ENCODE peak calls at places on chromosomes 6 and 20, in four cellular contexts. G is fibroblast of lung, P is upper lobe of left lung, Q is A549. M is an unnamed sample.

GRCh38 chr20:41466836-41467619 is 100.4 kb upstream of the EMILIN3 start:
- DNase-seq in P (no peak), G (no peak), Q (no peak), M (no peak)

GRCh38 chr6:136952714-136953260 is 30.7 kb downstream of the SLC35D3 start:
- DNase-seq in G (peak), Q (no peak), P (no peak), M (no peak)

GRCh38 chr6:165689699-165690098 is 26.7 kb upstream of the PDE10A start:
- DNase-seq in P (no peak), Q (no peak), G (no peak), M (no peak)

GRCh38 chr6:15464211-15464725 is 198.6 kb downstream of the DTNBP1 start:
- DNase-seq in P (no peak), G (no peak), Q (peak), M (no peak)

GRCh38 chr6:42507901-42508300 is 55.9 kb upstream of the UBR2 start:
- DNase-seq in G (peak), P (no peak), Q (no peak), M (no peak)

GRCh38 chr20:13139459-13140150 is 81.5 kb upstream of the ISM1 start:
- DNase-seq in G (peak), P (no peak), Q (no peak), M (no peak)

GRCh38 chr6:45422541-45423110 is 44.9 kb upstream of the SUPT3H start:
- DNase-seq in P (peak), G (peak), Q (peak), M (no peak)

GRCh38 chr20:57388953-57389694 is 2.1 kb upstream of the RBM38 start:
- DNase-seq in Q (no peak), P (peak), G (peak), M (no peak)

GRCh38 chr6:158211273-158212055 is 43.3 kb downstream of the GTF2H5 start:
- DNase-seq in P (no peak), Q (no peak), G (peak), M (no peak)

GRCh38 chr6:152112503-152113261 is 305.2 kb downstream of the ESR1 start:
- DNase-seq in P (peak), G (no peak), Q (no peak), M (no peak)

GRCh38 chr20:11012975-11013374 is 339.2 kb upstream of the JAG1 start:
- DNase-seq in P (no peak), G (peak), Q (no peak), M (no peak)

GRCh38 chr6:88958842-88959241 is 4.6 kb downstream of the RNGTT start:
- DNase-seq in Q (no peak), P (no peak), G (no peak), M (no peak)

GRCh38 chr6:139380168-139380567 is 5.7 kb upstream of the CITED2 start:
- DNase-seq in Q (no peak), P (no peak), G (no peak), M (no peak)

GRCh38 chr6:39254999-39255535 is 25.8 kb upstream of the KCNK5 start:
- DNase-seq in G (no peak), Q (no peak), P (no peak), M (no peak)

GRCh38 chr6:90079555-90080490 is 185.6 kb downstream of the GJA10 start:
- DNase-seq in G (no peak), P (no peak), Q (no peak), M (no peak)

GRCh38 chr6:132715204-132715603 is 1.3 kb upstream of the VNN1 start:
- DNase-seq in Q (peak), G (peak), P (no peak), M (peak)

GRCh38 chr6:79196908-79197307 is 37.6 kb downstream of the HMGN3 start:
- DNase-seq in P (no peak), G (no peak), Q (no peak), M (no peak)

GRCh38 chr6:14178083-14178445 is 60.5 kb downstream of the CD83 start:
- DNase-seq in P (no peak), Q (peak), G (peak), M (no peak)

GRCh38 chr6:164370773-164371172 is 938.6 kb downstream of the C6orf118 start:
- DNase-seq in Q (no peak), G (peak), P (no peak), M (no peak)

GRCh38 chr6:159279790-159280277 is 110.6 kb downstream of the FNDC1 start:
- DNase-seq in P (no peak), G (peak), Q (peak), M (no peak)

GRCh38 chr20:31974975-31975481 is 7.1 kb downstream of the XKR7 start:
- DNase-seq in P (peak), G (no peak), Q (no peak), M (no peak)
- H3K4me3 ChIP-seq in P (no peak), G (no peak), Q (no peak), M (no peak)

GRCh38 chr6:73984851-73985250 is 288.8 kb downstream of the CD109 start:
- DNase-seq in P (no peak), Q (no peak), G (no peak), M (no peak)

GRCh38 chr6:73983367-73983766 is 287.4 kb downstream of the CD109 start:
- DNase-seq in Q (no peak), G (peak), P (no peak), M (no peak)

GRCh38 chr6:73985891-73986290 is 289.9 kb downstream of the CD109 start:
- DNase-seq in P (no peak), G (peak), Q (peak), M (no peak)
- TF ChIP-seq CTCF in P (no peak), G (peak), Q (peak), M (peak)

GRCh38 chr20:19138758-19139157 is 73.7 kb upstream of the SLC24A3 start:
- DNase-seq in Q (no peak), G (no peak), P (no peak), M (no peak)
- H3K4me3 ChIP-seq in Q (no peak), G (no peak), P (no peak), M (no peak)

GRCh38 chr6:4322134-4322845 is 186.9 kb upstream of the ECI2 start:
- DNase-seq in P (no peak), Q (no peak), G (no peak), M (no peak)

GRCh38 chr6:4322846-4323309 is 187.5 kb upstream of the ECI2 start:
- DNase-seq in Q (peak), G (no peak), P (no peak), M (no peak)

GRCh38 chr6:4323322-4323721 is 187.9 kb upstream of the ECI2 start:
- DNase-seq in P (no peak), G (no peak), Q (no peak), M (no peak)

GRCh38 chr6:4320860-4321259 is 185.5 kb upstream of the ECI2 start:
- DNase-seq in G (peak), P (no peak), Q (peak), M (peak)

GRCh38 chr6:4319992-4320683 is 184.8 kb upstream of the ECI2 start:
- DNase-seq in G (peak), Q (peak), P (no peak), M (peak)
- TF ChIP-seq CTCF in G (no peak), Q (no peak), P (no peak), M (no peak)

DNA sequence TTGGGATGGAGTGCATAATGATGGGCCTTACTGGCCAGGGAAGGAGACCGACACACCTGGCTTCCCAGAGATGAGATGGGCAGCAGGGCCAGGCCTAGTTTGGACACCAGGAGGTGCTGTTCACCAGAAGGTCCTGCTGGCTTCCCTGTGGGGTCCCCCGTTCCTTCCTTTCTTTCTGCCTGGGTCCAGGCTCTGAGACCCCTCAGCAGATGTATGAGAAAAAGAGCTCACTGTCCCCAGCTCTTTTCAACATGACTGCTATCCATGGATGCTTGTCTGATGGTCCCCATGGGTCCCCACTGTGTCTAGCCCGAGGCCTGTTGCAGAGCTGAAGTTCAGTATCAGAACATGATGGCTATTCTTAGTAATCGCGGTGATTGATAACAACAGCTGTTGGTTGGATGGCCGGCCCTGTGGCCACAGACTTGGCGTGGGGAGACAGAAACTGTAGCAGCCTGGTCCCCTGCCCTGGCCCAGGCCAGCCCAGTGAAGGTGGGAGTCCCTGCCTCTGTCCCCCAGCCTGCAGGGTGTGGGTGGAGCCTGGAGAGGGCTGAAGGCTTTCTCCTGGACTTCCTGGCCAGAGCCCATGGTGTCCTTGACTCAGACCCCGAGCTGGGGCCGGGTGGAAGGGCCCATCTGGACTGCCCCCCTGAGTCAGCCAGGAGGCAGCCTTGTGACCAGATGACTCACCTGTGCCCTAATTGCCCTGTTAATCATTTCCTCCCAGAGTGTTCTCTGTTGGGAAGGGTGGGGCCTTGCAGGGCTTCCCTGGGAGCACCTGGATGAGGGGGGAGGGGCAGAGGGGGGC is 9.9 kb upstream of the BAK1 start:
- DNase-seq in P (no peak), G (peak), Q (peak), M (no peak)
- H3K4me3 ChIP-seq in P (no peak), G (no peak), Q (peak), M (no peak)

DNA sequence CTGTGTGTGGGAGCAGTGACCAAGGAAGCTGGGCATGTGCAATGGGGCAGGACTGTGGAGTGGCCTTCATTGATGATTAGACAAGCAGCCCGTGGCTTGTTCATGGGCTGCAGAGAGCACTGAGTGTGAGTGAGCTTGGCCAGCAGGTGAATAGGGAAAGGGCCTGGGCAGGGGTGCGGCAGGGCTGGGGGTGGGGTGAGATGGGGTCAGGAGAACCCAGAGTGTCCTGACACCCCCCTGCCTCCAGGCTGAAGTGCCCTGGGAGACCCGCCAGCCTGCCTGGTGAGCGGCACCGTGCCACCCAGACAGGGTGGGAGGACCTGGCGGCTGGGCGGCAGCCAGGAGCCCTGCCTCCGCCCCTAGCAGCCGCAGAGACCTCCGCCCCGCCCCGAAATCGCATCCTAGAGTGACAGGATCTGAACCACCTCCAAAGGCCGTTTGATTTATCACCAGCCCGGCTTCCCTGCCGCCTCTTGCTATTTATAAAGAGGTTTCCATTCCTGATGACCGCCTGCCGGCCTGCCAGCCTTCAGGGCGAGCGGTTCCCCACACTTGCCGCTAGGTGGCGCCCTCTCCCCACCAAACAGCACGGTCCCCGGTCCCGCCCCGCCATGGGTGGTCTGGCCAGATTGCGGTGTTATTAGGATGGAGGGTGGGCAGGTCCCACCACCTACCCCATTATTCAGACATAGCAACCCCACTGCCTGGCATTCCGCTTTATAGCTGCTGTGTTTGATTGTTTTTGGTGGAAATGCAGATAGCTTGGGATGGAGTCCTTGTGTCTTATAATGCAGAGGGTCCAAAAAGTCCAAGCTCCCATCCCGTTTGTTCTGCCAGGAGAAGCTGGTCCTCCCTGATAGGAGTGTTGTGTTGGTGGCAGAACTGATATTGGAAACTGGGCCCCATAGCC is 3.5 kb downstream of the MYLK2 start:
- DNase-seq in P (peak), G (peak), Q (peak), M (no peak)
- TF ChIP-seq CTCF in P (peak), G (peak), Q (peak), M (peak)

GRCh38 chr6:46794068-46794467 is 879 bp downstream of the MEP1A start:
- DNase-seq in P (no peak), Q (no peak), G (peak), M (no peak)
- H3K4me3 ChIP-seq in P (no peak), Q (no peak), G (no peak), M (no peak)

DNA sequence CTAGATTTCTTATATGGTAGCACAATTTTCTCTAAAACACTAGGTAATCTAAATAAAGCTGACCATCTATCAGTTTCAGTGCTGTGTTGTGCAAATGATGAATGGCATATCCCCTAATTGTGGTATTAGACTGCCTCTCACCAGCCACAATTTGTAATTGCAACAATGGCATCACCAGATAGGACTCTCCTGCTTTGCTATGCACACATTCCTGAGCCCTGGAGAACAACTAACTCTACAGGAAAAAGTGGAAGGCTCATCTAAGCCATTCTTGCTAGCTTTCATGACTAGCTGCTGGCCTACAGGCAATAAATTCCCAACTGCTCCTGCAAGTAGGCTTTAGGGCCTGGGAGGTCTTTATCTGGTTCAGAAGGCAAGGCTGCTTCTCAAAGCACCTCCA is 974.1 kb downstream of the EYS start:
- DNase-seq in P (no peak), Q (no peak), G (no peak), M (no peak)
- TF ChIP-seq CTCF in P (no peak), Q (no peak), G (no peak), M (peak)